ENCODE peak calls at places on chromosomes 2 and 18, in six cellular contexts. G is H9, E is left lung, T is left ventricle myocardium inferior, Y is A549, H is heart right ventricle. S is an unnamed sample.

GRCh38 chr2:152701198-152701597 is 16.1 kb downstream of the PRPF40A start:
- DNase-seq in E (no peak), Y (no peak), G (no peak), T (no peak), H (no peak), S (no peak)

GRCh38 chr18:36297419-36298112 is at the start of gene FHOD3:
- DNase-seq in E (peak; percentile 63), Y (peak; percentile 26), T (peak; percentile 69), G (peak; percentile 83), H (peak; percentile 79), S (peak; percentile 84)

GRCh38 chr2:240782886-240783818 is 36.9 kb downstream of the KIF1A start:
- DNase-seq in G (no peak), T (peak; percentile 11), E (no peak), Y (no peak), H (peak; percentile 6), S (peak; percentile 18)

GRCh38 chr18:48543228-48543627 is 4.4 kb downstream of the CTIF start:
- DNase-seq in T (no peak), H (no peak), Y (no peak), G (peak; percentile 81), E (no peak), S (no peak)

GRCh38 chr2:32485399-32485798 is 128.6 kb downstream of the BIRC6 start:
- DNase-seq in E (no peak), G (no peak), Y (no peak), H (no peak), T (no peak), S (no peak)

GRCh38 chr2:6443424-6443823 is 422.3 kb downstream of the CMPK2 start:
- DNase-seq in H (no peak), G (no peak), E (no peak), T (no peak), Y (no peak), S (no peak)

GRCh38 chr18:64165906-64166305 is 17.0 kb upstream of the LINC00305 start:
- DNase-seq in Y (no peak), E (no peak), G (no peak), T (no peak), H (no peak), S (no peak)

GRCh38 chr2:19140463-19141208 is 217.8 kb downstream of the OSR1 start:
- DNase-seq in H (no peak), G (no peak), Y (peak; percentile 98), T (no peak), E (peak; percentile 65), S (no peak)

GRCh38 chr2:168961450-168962229 is 60.5 kb downstream of the G6PC2 start:
- DNase-seq in E (no peak), Y (peak; percentile 80), G (peak; percentile 48), T (no peak), H (no peak), S (no peak)

GRCh38 chr2:56008661-56009411 is 85.3 kb upstream of the EFEMP1 start:
- DNase-seq in G (peak; percentile 81), H (peak; percentile 33), Y (peak; percentile 48), E (peak; percentile 46), T (peak; percentile 33), S (peak; percentile 58)

GRCh38 chr2:158559252-158559651 is 102.5 kb downstream of the PKP4 start:
- DNase-seq in Y (no peak), H (no peak), T (no peak), G (no peak), E (no peak), S (no peak)

GRCh38 chr2:148614332-148615049 is 30.1 kb upstream of the EPC2 start:
- DNase-seq in G (no peak), H (no peak), Y (peak; percentile 36), T (no peak), E (peak; percentile 47), S (no peak)

GRCh38 chr18:23129355-23130002 is 5.8 kb upstream of the CABLES1 start:
- DNase-seq in G (no peak), E (no peak), T (no peak), H (no peak), Y (no peak), S (no peak)

GRCh38 chr18:46706968-46707367 is 49.9 kb downstream of the ST8SIA5 start:
- DNase-seq in H (no peak), T (no peak), E (no peak), G (no peak), Y (no peak), S (no peak)

GRCh38 chr2:49178656-49179055 is 24.3 kb upstream of the FSHR start:
- DNase-seq in H (no peak), Y (no peak), G (no peak), T (no peak), E (no peak), S (no peak)

GRCh38 chr2:45860136-45861106 is 208.9 kb downstream of the PRKCE start:
- DNase-seq in T (peak; percentile 51), Y (no peak), G (no peak), E (peak; percentile 48), H (peak; percentile 39), S (peak; percentile 81)

GRCh38 chr2:134122610-134123009 is 131.3 kb upstream of the MGAT5 start:
- DNase-seq in E (no peak), T (no peak), G (peak; percentile 39), H (no peak), Y (no peak), S (no peak)

GRCh38 chr18:46449033-46449432 is 208.0 kb downstream of the LOXHD1 start:
- DNase-seq in Y (no peak), E (no peak), H (no peak), T (no peak), G (no peak), S (no peak)

GRCh38 chr2:70088508-70089219 is 1.4 kb downstream of the PCBP1 start:
- DNase-seq in Y (no peak), E (no peak), T (no peak), G (no peak), H (no peak), S (no peak)

GRCh38 chr2:147082850-147083522 is 761.8 kb upstream of the ACVR2A start:
- DNase-seq in E (no peak), T (no peak), Y (peak; percentile 65), H (no peak), G (peak; percentile 68), S (no peak)

GRCh38 chr2:69422198-69422597 is 15.0 kb downstream of the NFU1 start:
- DNase-seq in E (no peak), Y (no peak), G (no peak), T (no peak), H (no peak), S (no peak)

DNA sequence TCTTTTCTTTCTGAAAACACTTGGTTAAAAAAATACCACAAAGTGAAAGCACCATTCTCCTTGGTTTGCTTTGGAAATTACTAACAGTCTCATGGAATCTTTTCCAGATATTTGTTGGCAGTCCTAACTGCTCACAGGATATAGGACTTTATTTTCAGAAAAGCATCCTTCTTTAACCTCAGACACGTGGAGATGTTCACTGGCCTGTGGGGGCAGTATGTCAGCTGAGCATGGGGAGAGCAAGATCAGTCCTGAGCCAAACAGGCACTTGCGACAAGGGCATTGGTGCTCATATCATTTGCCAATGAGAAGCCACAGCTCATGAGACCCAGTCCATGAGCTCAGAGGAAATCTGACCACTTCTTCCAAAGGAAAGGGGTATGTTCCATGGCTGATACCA is 371.9 kb downstream of the NBAS start:
- DNase-seq in Y (no peak), T (no peak), H (no peak), E (no peak), G (peak; percentile 46), S (no peak)
- TF ChIP-seq CTCF in Y (no peak), T (no peak), H (no peak), E (no peak), G (peak; percentile 56), S (no peak)

DNA sequence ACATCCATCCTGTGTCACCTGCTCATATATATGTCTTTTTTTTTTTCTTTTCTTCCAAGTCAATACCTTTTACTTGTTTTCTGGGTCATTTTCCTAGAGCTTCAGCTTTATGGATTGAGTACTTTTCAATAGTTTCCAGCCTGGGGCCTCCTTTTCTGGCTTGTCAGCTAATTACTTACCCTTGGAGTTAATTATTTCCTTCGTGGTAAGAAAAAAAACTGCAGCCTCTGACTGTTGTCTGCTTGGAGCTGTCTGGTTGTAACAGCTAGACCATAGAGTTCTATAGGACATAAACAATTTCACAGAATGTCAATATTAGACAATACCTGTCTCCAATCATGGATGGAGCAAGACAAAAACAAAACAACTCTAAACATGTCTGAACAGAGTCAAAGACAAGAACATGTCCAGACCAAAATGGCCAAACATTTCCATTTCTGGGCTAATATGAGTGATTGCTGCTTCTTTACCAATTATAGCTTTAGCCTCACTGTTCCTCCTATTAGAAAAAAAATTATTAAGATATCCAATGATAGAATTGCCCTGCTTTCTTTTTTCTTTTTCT is 643.2 kb downstream of the SLC4A3 start:
- DNase-seq in Y (no peak), G (no peak), E (no peak), T (no peak), H (no peak), S (no peak)
- H3K27ac ChIP-seq in Y (no peak overlapping the region), G (no peak overlapping the region), E (no peak overlapping the region), T (no peak overlapping the region), H (no peak overlapping the region), S (no peak overlapping the region)

DNA sequence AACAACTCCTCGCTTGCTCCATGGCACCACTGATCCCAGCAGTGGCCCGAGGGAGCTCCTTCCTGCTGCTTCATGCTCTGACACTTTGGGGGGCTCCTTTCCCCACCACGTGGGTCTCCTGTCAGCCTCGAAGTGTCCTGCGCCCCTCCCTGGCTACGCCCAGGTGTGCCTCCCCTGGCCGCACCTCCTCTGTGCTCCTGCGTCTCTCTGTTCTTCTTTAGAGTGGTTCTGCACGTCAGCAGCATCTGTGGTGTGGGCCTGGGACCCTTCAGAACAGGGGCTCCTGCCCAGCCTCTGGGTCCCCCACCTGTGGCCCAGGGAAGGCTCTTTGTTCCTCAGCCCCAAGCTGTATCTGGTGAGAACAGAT is 26.7 kb upstream of the NTSR2 start:
- DNase-seq in T (no peak), Y (no peak), E (no peak), H (no peak), G (no peak), S (no peak)
- H3K4me1 ChIP-seq in T (peaks cover 35% of the 10 kb centered on the region), Y (peaks cover 23% of the 10 kb centered on the region), E (no peaks in the 10 kb centered on the region), H (peaks cover 16% of the 10 kb centered on the region), G (no peaks in the 10 kb centered on the region), S (peaks cover 40% of the 10 kb centered on the region)

GRCh38 chr2:43105586-43106562 is 120.5 kb downstream of the ZFP36L2 start:
- DNase-seq in E (peak; percentile 73), H (peak; percentile 53), T (peak; percentile 72), Y (peak; percentile 45), G (no peak), S (peak; percentile 69)
- TF ChIP-seq CTCF in E (no peak), H (no peak), T (peak; percentile 46), Y (no peak), G (peak; percentile 42), S (peak; percentile 20)

GRCh38 chr2:211434773-211435172 is 878.4 kb downstream of the CPS1 start:
- DNase-seq in Y (no peak), E (no peak), H (no peak), G (no peak), T (no peak), S (no peak)

GRCh38 chr2:211429256-211429655 is 872.9 kb downstream of the CPS1 start:
- DNase-seq in E (no peak), G (no peak), H (no peak), T (no peak), Y (no peak), S (no peak)
- H3K27ac ChIP-seq in E (no peak overlapping the region), G (no peak overlapping the region), H (no peak overlapping the region), T (no peak overlapping the region), Y (no peak overlapping the region), S (no peak overlapping the region)

GRCh38 chr2:118320640-118321039 is 232.4 kb downstream of the INSIG2 start:
- DNase-seq in H (no peak), Y (no peak), T (no peak), E (no peak), G (no peak), S (no peak)
- H3K4me1 ChIP-seq in H (no peaks in the 10 kb centered on the region), Y (no peaks in the 10 kb centered on the region), T (no peaks in the 10 kb centered on the region), E (no peaks in the 10 kb centered on the region), G (peaks cover 20% of the 10 kb centered on the region), S (no peaks in the 10 kb centered on the region)

S was measured in heart left ventricle.